ENCODE peak calls at places on chromosomes 4 and X, in ten cellular contexts. H is endothelial cell; I is omental fat pad; C is activated effector memory CD4-positive, alpha-beta T cell treated with Interleukin-2 at 50 U/mL for 16 hours; W is NCI-H1092; N is testis; L is mucosa of descending colon; B is Caki2; P is natural killer cell; Q is tibial artery. K is an unnamed sample.

GRCh38 chr4:152316969-152317368 is 218.9 kb downstream of the FBXW7 start:
- DNase-seq in H (no peak), I (no peak), C (no peak), W (peak; percentile 17), N (no peak), L (no peak), B (peak; percentile 14), P (no peak), Q (no peak), K (no peak)

GRCh38 chrX:124426824-124427223 is 80.5 kb downstream of the SH2D1A start:
- DNase-seq in H (no peak), I (no peak), C (no peak), W (no peak), N (no peak), L (no peak), B (no peak), P (no peak), Q (no peak), K (no peak)

GRCh38 chr4:76527666-76528065 is 92.6 kb downstream of the SHROOM3 start:
- DNase-seq in H (no peak), I (no peak), C (no peak), W (no peak), N (no peak), L (no peak), B (no peak), P (no peak), Q (no peak), K (no peak)

GRCh38 chr4:7655549-7656243 is 221.0 kb upstream of the PSAPL1 start:
- DNase-seq in H (no peak), I (no peak), C (no peak), W (no peak), N (peak; percentile 58), L (no peak), B (no peak), P (no peak), Q (no peak), K (no peak)

GRCh38 chr4:2646386-2647149 is 109.6 kb downstream of the TNIP2 start:
- DNase-seq in H (no peak), I (no peak), C (no peak), W (no peak), N (peak; percentile 10), L (no peak), B (no peak), P (no peak), Q (peak; percentile 52), K (no peak)

GRCh38 chrX:41482153-41482850 is 35.2 kb downstream of the NYX start:
- DNase-seq in H (no peak), I (no peak), C (no peak), W (no peak), N (no peak), L (no peak), B (no peak), P (no peak), Q (no peak), K (no peak)

GRCh38 chr4:186829740-186830449 is 106.2 kb upstream of the FAT1 start:
- DNase-seq in H (no peak), I (no peak), C (no peak), W (no peak), N (no peak), L (no peak), B (peak; percentile 70), P (no peak), Q (no peak), K (no peak)

GRCh38 chr4:142883433-142883832 is 37.3 kb upstream of the INPP4B start:
- DNase-seq in H (peak; percentile 28), I (no peak), C (no peak), W (no peak), N (no peak), L (peak; percentile 5), B (no peak), P (no peak), Q (no peak), K (no peak)

GRCh38 chr4:37648084-37648817 is 37.9 kb downstream of the RELL1 start:
- DNase-seq in H (no peak), I (peak; percentile 28), C (no peak), W (no peak), N (peak; percentile 26), L (peak; percentile 76), B (peak; percentile 86), P (no peak), Q (no peak), K (no peak)

GRCh38 chrX:129717902-129718301 is 20.9 kb upstream of the XPNPEP2 start:
- DNase-seq in H (no peak), I (no peak), C (no peak), W (no peak), N (no peak), L (no peak), B (no peak), P (no peak), Q (peak; percentile 81), K (no peak)

GRCh38 chr4:52750819-52751348 is 341 bp downstream of the ERVMER34-1 start:
- DNase-seq in H (peak; percentile 31), I (no peak), C (no peak), W (no peak), N (peak; percentile 78), L (peak; percentile 10), B (peak; percentile 2), P (no peak), Q (no peak), K (no peak)

GRCh38 chr4:22417408-22417807 is 98.5 kb downstream of the ADGRA3 start:
- DNase-seq in H (no peak), I (no peak), C (no peak), W (no peak), N (no peak), L (no peak), B (no peak), P (no peak), Q (no peak), K (no peak)

GRCh38 chrX:110167952-110168451 is 149.9 kb downstream of the AMMECR1 start:
- DNase-seq in H (peak; percentile 41), I (no peak), C (peak; percentile 27), W (no peak), N (peak; percentile 29), L (peak; percentile 12), B (peak; percentile 78), P (peak; percentile 32), Q (no peak), K (peak; percentile 23)

GRCh38 chr4:8082517-8083055 is 76.0 kb downstream of the ABLIM2 start:
- DNase-seq in H (no peak), I (no peak), C (no peak), W (no peak), N (no peak), L (no peak), B (no peak), P (no peak), Q (no peak), K (no peak)

GRCh38 chr4:67714248-67714583 is 13.3 kb upstream of the UBA6 start:
- DNase-seq in H (no peak), I (no peak), C (no peak), W (no peak), N (no peak), L (no peak), B (peak; percentile 86), P (no peak), Q (no peak), K (no peak)

GRCh38 chr4:98659741-98660507 is 1.5 kb upstream of the TSPAN5 start:
- DNase-seq in H (no peak), I (no peak), C (no peak), W (no peak), N (no peak), L (no peak), B (peak; percentile 50), P (no peak), Q (no peak), K (no peak)

GRCh38 chr4:159273126-159273438 is 170.2 kb downstream of the RAPGEF2 start:
- DNase-seq in H (no peak), I (no peak), C (no peak), W (no peak), N (no peak), L (no peak), B (no peak), P (no peak), Q (no peak), K (no peak)

GRCh38 chrX:49901068-49901467 is 21.3 kb upstream of the CLCN5 start:
- DNase-seq in H (no peak), I (no peak), C (no peak), W (peak; percentile 43), N (no peak), L (no peak), B (no peak), P (no peak), Q (no peak), K (no peak)

GRCh38 chr4:112147697-112148096 is 2.4 kb downstream of the FAM241A start:
- DNase-seq in H (no peak), I (no peak), C (no peak), W (no peak), N (no peak), L (no peak), B (no peak), P (no peak), Q (no peak), K (no peak)